ENCODE peak calls at places on chromosomes 13 and 19, in eight cellular contexts. X is H54; V is CD8-positive, alpha-beta T cell; O is T-helper 9 cell; I is NCI-H2029 treated with DMSO at 0.1 percent for 48 hours; G is mucosa of descending colon; B is WTC11; L is EH. H is an unnamed sample.

GRCh38 chr13:72255908-72256307 is 388.9 kb upstream of the DACH1 start:
- DNase-seq in X (no peak), L (peak), I (no peak), O (no peak), G (no peak), V (no peak), B (peak), H (no peak)

GRCh38 chr13:106997219-106997618 is 429.3 kb upstream of the ARGLU1 start:
- DNase-seq in L (no peak), B (no peak), O (no peak), V (no peak), X (no peak), I (no peak), G (no peak), H (no peak)

GRCh38 chr19:16944626-16945363 is 56.0 kb downstream of the F2RL3 start:
- DNase-seq in G (no peak), I (no peak), L (no peak), V (no peak), B (no peak), O (no peak), X (no peak), H (no peak)

GRCh38 chr13:37595162-37595561 is 3.4 kb downstream of the POSTN start:
- DNase-seq in O (no peak), I (no peak), X (no peak), L (peak), V (no peak), G (no peak), B (no peak), H (no peak)

GRCh38 chr19:16829822-16830289 is 658 bp downstream of the SIN3B start:
- DNase-seq in V (no peak), B (no peak), G (no peak), I (no peak), X (no peak), L (no peak), O (no peak), H (no peak)

GRCh38 chr13:29319451-29319850 is 276.0 kb downstream of the SLC7A1 start:
- DNase-seq in L (no peak), B (peak), X (no peak), G (no peak), I (no peak), O (no peak), V (no peak), H (no peak)

GRCh38 chr13:23617551-23618014 is 47.4 kb downstream of the TNFRSF19 start:
- DNase-seq in V (no peak), B (no peak), X (no peak), O (no peak), G (no peak), L (peak), I (no peak), H (no peak)

GRCh38 chr19:28703400-28703956 is 509.5 kb downstream of the UQCRFS1 start:
- DNase-seq in V (no peak), B (no peak), I (no peak), G (no peak), X (no peak), L (no peak), O (no peak), H (no peak)

GRCh38 chr13:94612050-94612449 is 10.4 kb downstream of the GPR180 start:
- DNase-seq in I (no peak), G (no peak), X (no peak), B (no peak), V (no peak), O (no peak), L (no peak), H (no peak)

GRCh38 chr19:55644842-55645511 is 1.5 kb downstream of the ZNF581 start:
- DNase-seq in O (no peak), I (no peak), V (no peak), L (no peak), X (no peak), G (peak), B (no peak), H (no peak)

GRCh38 chr13:98746968-98747367 is 5.5 kb downstream of the SLC15A1 start:
- DNase-seq in X (peak), B (no peak), G (no peak), L (peak), I (no peak), O (no peak), V (no peak), H (no peak)

GRCh38 chr19:6125571-6125989 is 9.9 kb upstream of the ACSBG2 start:
- DNase-seq in B (peak), O (peak), L (peak), X (peak), G (no peak), I (peak), V (peak), H (peak)

GRCh38 chr13:49791214-49791752 is 1.2 kb downstream of the KPNA3 start:
- DNase-seq in I (no peak), L (peak), V (no peak), B (no peak), G (no peak), O (no peak), X (no peak), H (no peak)

GRCh38 chr19:54164369-54165068 is 5.0 kb upstream of the LENG1 start:
- DNase-seq in I (peak), V (peak), B (peak), G (peak), X (no peak), L (peak), O (peak), H (no peak)

GRCh38 chr19:41298327-41298964 is 11.5 kb upstream of the CCDC97 start:
- DNase-seq in L (peak), G (peak), I (peak), V (no peak), B (no peak), O (peak), X (no peak), H (peak)

GRCh38 chr19:16327911-16328823 is 3.5 kb downstream of the KLF2 start:
- DNase-seq in B (no peak), I (no peak), G (peak), L (peak), X (no peak), V (no peak), O (peak), H (peak)

GRCh38 chr13:33746867-33747266 is 71.1 kb upstream of the RFC3 start:
- DNase-seq in L (no peak), V (no peak), X (no peak), I (no peak), O (no peak), G (no peak), B (no peak), H (no peak)

GRCh38 chr13:48783181-48783630 is 129.5 kb downstream of the CYSLTR2 start:
- DNase-seq in X (no peak), V (no peak), O (no peak), L (peak), B (no peak), I (peak), G (peak), H (no peak)

GRCh38 chr19:34712606-34713261 is 21.3 kb upstream of the ZNF181 start:
- DNase-seq in V (peak), X (peak), G (no peak), O (peak), I (peak), L (peak), B (peak), H (peak)

GRCh38 chr13:112114391-112114790 is 47.4 kb downstream of the SOX1 start:
- DNase-seq in I (no peak), L (no peak), V (no peak), G (peak), X (no peak), O (no peak), B (no peak), H (no peak)

GRCh38 chr19:47176627-47177090 is 46.0 kb downstream of the SAE1 start:
- DNase-seq in I (no peak), X (no peak), O (no peak), L (peak), G (no peak), V (peak), B (no peak), H (no peak)

GRCh38 chr19:7391218-7391670 is 42.5 kb downstream of the ARHGEF18 start:
- DNase-seq in X (peak), V (no peak), I (no peak), L (peak), G (peak), O (no peak), B (no peak), H (no peak)

GRCh38 chr13:64239372-64239771 is 2823.7 kb upstream of the PCDH20 start:
- DNase-seq in L (peak), B (no peak), O (no peak), G (no peak), V (no peak), I (no peak), X (no peak), H (no peak)

GRCh38 chr13:40388617-40389016 is 277.8 kb downstream of the FOXO1 start:
- DNase-seq in G (peak), I (no peak), L (peak), V (peak), B (no peak), X (no peak), O (peak), H (peak)

GRCh38 chr19:14545716-14546082 is 16.3 kb downstream of the TECR start:
- DNase-seq in L (no peak), X (no peak), I (no peak), B (no peak), G (no peak), V (no peak), O (no peak), H (no peak)

GRCh38 chr13:110916671-110917142 is 1.8 kb upstream of the ANKRD10 start:
- DNase-seq in G (no peak), V (no peak), L (peak), I (no peak), X (no peak), O (no peak), B (no peak), H (no peak)

GRCh38 chr13:79749556-79749955 is 268.6 kb downstream of the NDFIP2 start:
- DNase-seq in X (no peak), B (no peak), G (no peak), I (no peak), V (no peak), O (no peak), L (no peak), H (no peak)

GRCh38 chr13:81197483-81197882 is 856.6 kb upstream of the SPRY2 start:
- DNase-seq in L (no peak), G (no peak), X (no peak), B (no peak), V (no peak), I (no peak), O (no peak), H (no peak)

GRCh38 chr13:31675521-31675953 is 63.8 kb upstream of the RXFP2 start:
- DNase-seq in V (no peak), G (no peak), O (no peak), I (no peak), X (no peak), B (no peak), L (peak), H (no peak)

GRCh38 chr13:93857126-93857525 is 622.4 kb downstream of the DCT start:
- DNase-seq in G (no peak), X (no peak), B (no peak), V (no peak), I (no peak), L (no peak), O (no peak), H (no peak)

GRCh38 chr13:52085416-52085815 is 43.5 kb downstream of the NEK5 start:
- DNase-seq in L (peak), O (no peak), I (no peak), X (no peak), G (no peak), B (no peak), V (no peak), H (no peak)

GRCh38 chr13:75603038-75603437 is 33.1 kb upstream of the LMO7 start:
- DNase-seq in L (no peak), B (no peak), X (no peak), I (no peak), G (no peak), O (no peak), V (no peak), H (no peak)

GRCh38 chr19:39843919-39844793 is 2.0 kb downstream of the FBL start:
- DNase-seq in I (peak), X (no peak), V (no peak), L (peak), G (no peak), O (no peak), B (no peak), H (peak)

GRCh38 chr19:53881482-53882390 is at the start of gene PRKCG:
- DNase-seq in I (no peak), B (peak), O (peak), X (peak), G (peak), V (peak), L (no peak), H (no peak)

GRCh38 chr13:99416411-99417121 is 84.7 kb upstream of the TM9SF2 start:
- DNase-seq in O (no peak), I (no peak), G (no peak), B (no peak), V (no peak), X (no peak), L (no peak), H (no peak)

GRCh38 chr19:12800873-12801465 is 631 bp downstream of the PRDX2 start:
- DNase-seq in I (no peak), O (no peak), G (no peak), V (no peak), L (peak), X (no peak), B (peak), H (no peak)

GRCh38 chr13:43180837-43181236 is 157.5 kb downstream of the DNAJC15 start:
- DNase-seq in G (no peak), I (no peak), L (no peak), X (no peak), B (no peak), V (no peak), O (no peak), H (no peak)

GRCh38 chr19:44807652-44808462 is 1.0 kb upstream of the BCAM start:
- DNase-seq in B (peak), V (no peak), X (no peak), L (peak), G (no peak), I (peak), O (no peak), H (no peak)

GRCh38 chr13:31860002-31860401 is 120.7 kb downstream of the RXFP2 start:
- DNase-seq in V (no peak), B (no peak), I (no peak), X (no peak), G (no peak), L (no peak), O (no peak), H (no peak)